ENCODE peak calls at places on chromosomes 7 and 10, in eight cellular contexts. One of them, this sample, is unnamed. For H3K27me3, the result is how much of the 10 kb centered on the place peaks cover.

GRCh38 chr10:3693031-3693714 is 91.8 kb downstream of the KLF6 start:
- DNase-seq in H7: no peak
- DNase-seq in GM12878: no peak
- DNase-seq in ovary: no peak
- DNase-seq in CD8-positive, alpha-beta memory T cell: no peak
- DNase-seq in neural progenitor cell: peak
- DNase-seq in fibroblast of lung: peak
- DNase-seq in spleen: no peak
- DNase-seq in this sample: no peak

GRCh38 chr7:130268463-130269317 is 2.0 kb downstream of the CPA2 start:
- DNase-seq in H7: no peak
- DNase-seq in GM12878: no peak
- DNase-seq in ovary: no peak
- DNase-seq in CD8-positive, alpha-beta memory T cell: no peak
- DNase-seq in neural progenitor cell: no peak
- DNase-seq in fibroblast of lung: no peak
- DNase-seq in spleen: no peak
- DNase-seq in this sample: no peak

GRCh38 chr7:155804897-155805825 is 7.1 kb downstream of the SHH start:
- DNase-seq in H7: peak
- DNase-seq in GM12878: no peak
- DNase-seq in ovary: peak
- DNase-seq in CD8-positive, alpha-beta memory T cell: no peak
- DNase-seq in neural progenitor cell: peak
- DNase-seq in fibroblast of lung: peak
- DNase-seq in spleen: peak
- DNase-seq in this sample: no peak

GRCh38 chr7:137898839-137899681 is 52.3 kb upstream of the DGKI start:
- DNase-seq in H7: peak
- DNase-seq in GM12878: peak
- DNase-seq in ovary: peak
- DNase-seq in CD8-positive, alpha-beta memory T cell: peak
- DNase-seq in neural progenitor cell: peak
- DNase-seq in fibroblast of lung: peak
- DNase-seq in spleen: peak
- DNase-seq in this sample: peak

GRCh38 chr7:89623018-89623672 is 531.1 kb upstream of the STEAP1 start:
- DNase-seq in H7: no peak
- DNase-seq in GM12878: peak
- DNase-seq in ovary: peak
- DNase-seq in CD8-positive, alpha-beta memory T cell: no peak
- DNase-seq in neural progenitor cell: peak
- DNase-seq in fibroblast of lung: peak
- DNase-seq in spleen: no peak
- DNase-seq in this sample: no peak

GRCh38 chr10:30058111-30058510 is 1.3 kb downstream of the JCAD start:
- DNase-seq in H7: no peak
- DNase-seq in GM12878: no peak
- DNase-seq in ovary: no peak
- DNase-seq in CD8-positive, alpha-beta memory T cell: no peak
- DNase-seq in neural progenitor cell: no peak
- DNase-seq in fibroblast of lung: no peak
- DNase-seq in spleen: no peak
- DNase-seq in this sample: no peak

GRCh38 chr10:1824928-1825327 is 87.6 kb upstream of the ADARB2 start:
- DNase-seq in H7: no peak
- DNase-seq in GM12878: no peak
- DNase-seq in ovary: no peak
- DNase-seq in CD8-positive, alpha-beta memory T cell: no peak
- DNase-seq in neural progenitor cell: no peak
- DNase-seq in fibroblast of lung: no peak
- DNase-seq in spleen: no peak
- DNase-seq in this sample: no peak

GRCh38 chr10:27723436-27723835 is 22.2 kb downstream of the MKX start:
- DNase-seq in H7: no peak
- DNase-seq in GM12878: no peak
- DNase-seq in ovary: no peak
- DNase-seq in CD8-positive, alpha-beta memory T cell: no peak
- DNase-seq in neural progenitor cell: no peak
- DNase-seq in fibroblast of lung: peak
- DNase-seq in spleen: no peak
- DNase-seq in this sample: no peak

GRCh38 chr7:72267291-72267800 is 144.8 kb downstream of the CALN1 start:
- DNase-seq in H7: no peak
- DNase-seq in GM12878: no peak
- DNase-seq in ovary: no peak
- DNase-seq in CD8-positive, alpha-beta memory T cell: no peak
- DNase-seq in neural progenitor cell: no peak
- DNase-seq in fibroblast of lung: no peak
- DNase-seq in spleen: no peak
- DNase-seq in this sample: no peak

GRCh38 chr7:96328016-96328415 is 6.1 kb upstream of the SLC25A13 start:
- DNase-seq in H7: no peak
- DNase-seq in GM12878: no peak
- DNase-seq in ovary: no peak
- DNase-seq in CD8-positive, alpha-beta memory T cell: no peak
- DNase-seq in neural progenitor cell: no peak
- DNase-seq in fibroblast of lung: no peak
- DNase-seq in spleen: no peak
- DNase-seq in this sample: no peak

GRCh38 chr10:78934499-78934898 is 134.3 kb upstream of the ZMIZ1 start:
- DNase-seq in H7: no peak
- DNase-seq in GM12878: no peak
- DNase-seq in ovary: no peak
- DNase-seq in CD8-positive, alpha-beta memory T cell: no peak
- DNase-seq in neural progenitor cell: no peak
- DNase-seq in fibroblast of lung: no peak
- DNase-seq in spleen: peak
- DNase-seq in this sample: no peak

GRCh38 chr10:24451325-24451820 is 242.4 kb downstream of the KIAA1217 start:
- DNase-seq in H7: peak
- DNase-seq in GM12878: no peak
- DNase-seq in ovary: no peak
- DNase-seq in CD8-positive, alpha-beta memory T cell: no peak
- DNase-seq in neural progenitor cell: no peak
- DNase-seq in fibroblast of lung: no peak
- DNase-seq in spleen: no peak
- DNase-seq in this sample: no peak

GRCh38 chr7:127245582-127245981 is 7.2 kb downstream of the GRM8 start:
- DNase-seq in H7: no peak
- DNase-seq in GM12878: no peak
- DNase-seq in ovary: no peak
- DNase-seq in CD8-positive, alpha-beta memory T cell: no peak
- DNase-seq in neural progenitor cell: no peak
- DNase-seq in fibroblast of lung: no peak
- DNase-seq in spleen: no peak
- DNase-seq in this sample: no peak

GRCh38 chr10:75015440-75015839 is 96.0 kb upstream of the SAMD8 start:
- DNase-seq in H7: no peak
- DNase-seq in GM12878: no peak
- DNase-seq in ovary: no peak
- DNase-seq in CD8-positive, alpha-beta memory T cell: no peak
- DNase-seq in neural progenitor cell: no peak
- DNase-seq in fibroblast of lung: no peak
- DNase-seq in spleen: no peak
- DNase-seq in this sample: no peak

GRCh38 chr7:149859881-149860280 is 13.9 kb upstream of the ATP6V0E2 start:
- DNase-seq in H7: no peak
- DNase-seq in GM12878: no peak
- DNase-seq in ovary: no peak
- DNase-seq in CD8-positive, alpha-beta memory T cell: no peak
- DNase-seq in neural progenitor cell: no peak
- DNase-seq in fibroblast of lung: no peak
- DNase-seq in spleen: no peak
- DNase-seq in this sample: no peak

GRCh38 chr7:120856621-120857352 is 1.2 kb downstream of the TSPAN12 start:
- DNase-seq in H7: peak
- DNase-seq in GM12878: peak
- DNase-seq in ovary: peak
- DNase-seq in CD8-positive, alpha-beta memory T cell: no peak
- DNase-seq in neural progenitor cell: peak
- DNase-seq in fibroblast of lung: peak
- DNase-seq in spleen: peak
- DNase-seq in this sample: peak

GRCh38 chr10:83995932-83996331 is 143.4 kb upstream of the GHITM start:
- DNase-seq in H7: no peak
- DNase-seq in GM12878: no peak
- DNase-seq in ovary: no peak
- DNase-seq in CD8-positive, alpha-beta memory T cell: no peak
- DNase-seq in neural progenitor cell: no peak
- DNase-seq in fibroblast of lung: no peak
- DNase-seq in spleen: no peak
- DNase-seq in this sample: no peak

GRCh38 chr7:158802535-158803199 is 26.6 kb downstream of the ESYT2 start:
- DNase-seq in H7: no peak
- DNase-seq in GM12878: no peak
- DNase-seq in ovary: no peak
- DNase-seq in CD8-positive, alpha-beta memory T cell: no peak
- DNase-seq in neural progenitor cell: no peak
- DNase-seq in fibroblast of lung: peak
- DNase-seq in spleen: peak
- DNase-seq in this sample: no peak

GRCh38 chr7:31151849-31152248 is 99.7 kb downstream of the ADCYAP1R1 start:
- DNase-seq in H7: no peak
- DNase-seq in GM12878: no peak
- DNase-seq in ovary: no peak
- DNase-seq in CD8-positive, alpha-beta memory T cell: no peak
- DNase-seq in neural progenitor cell: no peak
- DNase-seq in fibroblast of lung: no peak
- DNase-seq in spleen: no peak
- DNase-seq in this sample: no peak

DNA sequence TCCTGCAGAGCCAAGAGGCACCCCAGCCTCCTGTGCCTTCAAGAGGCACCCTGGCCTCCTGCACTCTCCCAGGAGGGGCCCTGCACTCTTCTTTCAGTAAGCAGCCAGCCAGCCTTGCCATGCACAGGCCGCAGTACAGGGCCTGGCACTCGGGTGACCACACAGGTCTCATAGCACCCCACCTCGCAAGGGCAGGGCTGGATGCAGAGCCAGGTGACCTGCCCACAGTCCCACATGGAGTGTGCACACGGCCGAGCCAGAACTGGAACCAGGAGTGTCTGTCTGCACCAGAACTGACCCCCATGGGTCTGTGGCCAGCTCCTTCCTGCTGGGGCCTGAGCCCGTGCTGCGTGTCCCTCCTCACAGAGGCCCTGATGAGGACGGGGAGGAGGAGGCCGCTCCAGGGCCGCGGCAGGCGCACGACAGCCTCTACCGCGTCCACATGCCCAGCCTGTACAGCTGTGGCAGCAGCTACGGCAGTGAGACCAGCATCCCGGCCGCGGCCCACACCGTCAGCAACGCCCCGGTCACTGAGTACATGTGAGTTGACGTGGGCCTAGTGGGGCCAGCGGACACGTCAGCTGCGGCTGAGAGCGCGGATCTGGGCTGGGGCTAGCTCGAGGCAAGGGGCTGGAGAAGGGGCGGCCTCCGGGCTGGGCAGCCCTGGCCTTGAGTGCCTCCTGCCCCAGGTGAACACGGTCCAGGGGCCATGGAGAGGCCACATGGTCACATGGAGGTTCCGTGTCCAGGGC is 26.3 kb downstream of the TTYH3 start:
- DNase-seq in H7: no peak
- DNase-seq in GM12878: no peak
- DNase-seq in ovary: no peak
- DNase-seq in CD8-positive, alpha-beta memory T cell: no peak
- DNase-seq in neural progenitor cell: no peak
- DNase-seq in fibroblast of lung: no peak
- DNase-seq in spleen: no peak
- DNase-seq in this sample: no peak
- H3K27me3 ChIP-seq in H7: under half
- H3K27me3 ChIP-seq in GM12878: under half
- H3K27me3 ChIP-seq in ovary: under half
- H3K27me3 ChIP-seq in CD8-positive, alpha-beta memory T cell: under half
- H3K27me3 ChIP-seq in neural progenitor cell: under half
- H3K27me3 ChIP-seq in fibroblast of lung: under half
- H3K27me3 ChIP-seq in spleen: under half
- H3K27me3 ChIP-seq in this sample: under half

GRCh38 chr7:148340438-148340837 is 250.1 kb upstream of the C7orf33 start:
- DNase-seq in H7: no peak
- DNase-seq in GM12878: no peak
- DNase-seq in ovary: no peak
- DNase-seq in CD8-positive, alpha-beta memory T cell: no peak
- DNase-seq in neural progenitor cell: no peak
- DNase-seq in fibroblast of lung: no peak
- DNase-seq in spleen: no peak
- DNase-seq in this sample: no peak
- H3K27me3 ChIP-seq in H7: under half
- H3K27me3 ChIP-seq in GM12878: under half
- H3K27me3 ChIP-seq in ovary: under half
- H3K27me3 ChIP-seq in CD8-positive, alpha-beta memory T cell: under half
- H3K27me3 ChIP-seq in neural progenitor cell: under half
- H3K27me3 ChIP-seq in fibroblast of lung: under half
- H3K27me3 ChIP-seq in spleen: under half
- H3K27me3 ChIP-seq in this sample: under half

GRCh38 chr10:48703776-48704555 is 19.3 kb downstream of the WDFY4 start:
- DNase-seq in H7: no peak
- DNase-seq in GM12878: no peak
- DNase-seq in ovary: no peak
- DNase-seq in CD8-positive, alpha-beta memory T cell: no peak
- DNase-seq in neural progenitor cell: no peak
- DNase-seq in fibroblast of lung: no peak
- DNase-seq in spleen: no peak
- DNase-seq in this sample: no peak

GRCh38 chr10:48700071-48700470 is 15.4 kb downstream of the WDFY4 start:
- DNase-seq in H7: no peak
- DNase-seq in GM12878: no peak
- DNase-seq in ovary: no peak
- DNase-seq in CD8-positive, alpha-beta memory T cell: no peak
- DNase-seq in neural progenitor cell: no peak
- DNase-seq in fibroblast of lung: no peak
- DNase-seq in spleen: no peak
- DNase-seq in this sample: no peak

GRCh38 chr10:48701139-48701901 is 16.6 kb downstream of the WDFY4 start:
- DNase-seq in H7: no peak
- DNase-seq in GM12878: no peak
- DNase-seq in ovary: no peak
- DNase-seq in CD8-positive, alpha-beta memory T cell: no peak
- DNase-seq in neural progenitor cell: no peak
- DNase-seq in fibroblast of lung: no peak
- DNase-seq in spleen: no peak
- DNase-seq in this sample: no peak

GRCh38 chr10:48700493-48700892 is 15.8 kb downstream of the WDFY4 start:
- DNase-seq in H7: no peak
- DNase-seq in GM12878: no peak
- DNase-seq in ovary: no peak
- DNase-seq in CD8-positive, alpha-beta memory T cell: no peak
- DNase-seq in neural progenitor cell: no peak
- DNase-seq in fibroblast of lung: no peak
- DNase-seq in spleen: no peak
- DNase-seq in this sample: no peak

GRCh38 chr10:48701941-48702340 is 17.3 kb downstream of the WDFY4 start:
- DNase-seq in H7: no peak
- DNase-seq in GM12878: no peak
- DNase-seq in ovary: no peak
- DNase-seq in CD8-positive, alpha-beta memory T cell: no peak
- DNase-seq in neural progenitor cell: no peak
- DNase-seq in fibroblast of lung: no peak
- DNase-seq in spleen: no peak
- DNase-seq in this sample: no peak
- H3K27me3 ChIP-seq in H7: under half
- H3K27me3 ChIP-seq in GM12878: under half
- H3K27me3 ChIP-seq in ovary: under half
- H3K27me3 ChIP-seq in CD8-positive, alpha-beta memory T cell: under half
- H3K27me3 ChIP-seq in neural progenitor cell: under half
- H3K27me3 ChIP-seq in fibroblast of lung: under half
- H3K27me3 ChIP-seq in spleen: under half
- H3K27me3 ChIP-seq in this sample: under half

GRCh38 chr7:157005456-157006204 is 4.8 kb downstream of the MNX1 start:
- DNase-seq in H7: peak
- DNase-seq in GM12878: no peak
- DNase-seq in ovary: no peak
- DNase-seq in CD8-positive, alpha-beta memory T cell: no peak
- DNase-seq in neural progenitor cell: peak
- DNase-seq in fibroblast of lung: no peak
- DNase-seq in spleen: peak
- DNase-seq in this sample: no peak
- H3K27me3 ChIP-seq in H7: half or more
- H3K27me3 ChIP-seq in GM12878: under half
- H3K27me3 ChIP-seq in ovary: under half
- H3K27me3 ChIP-seq in CD8-positive, alpha-beta memory T cell: under half
- H3K27me3 ChIP-seq in neural progenitor cell: half or more
- H3K27me3 ChIP-seq in fibroblast of lung: half or more
- H3K27me3 ChIP-seq in spleen: half or more
- H3K27me3 ChIP-seq in this sample: half or more